ENCODE peak calls at places on chromosomes 12 and 14, in eight cellular contexts. One of them, this sample, is unnamed.

GRCh38 chr14:33686218-33686617 is 264.7 kb downstream of the EGLN3 start:
- DNase-seq in suprapubic skin: no peak
- DNase-seq in HL-60: no peak
- DNase-seq in HepG2: no peak
- DNase-seq in sigmoid colon: no peak
- DNase-seq in H1: no peak
- DNase-seq in breast epithelium: no peak
- DNase-seq in GM23338: no peak
- DNase-seq in this sample: no peak

GRCh38 chr12:81598205-81598604 is 160.9 kb downstream of the PPFIA2 start:
- DNase-seq in suprapubic skin: no peak
- DNase-seq in HL-60: no peak
- DNase-seq in HepG2: no peak
- DNase-seq in sigmoid colon: no peak
- DNase-seq in H1: no peak
- DNase-seq in breast epithelium: no peak
- DNase-seq in GM23338: no peak
- DNase-seq in this sample: no peak

GRCh38 chr14:68235011-68235410 is 415.4 kb downstream of the RAD51B start:
- DNase-seq in suprapubic skin: no peak
- DNase-seq in HL-60: no peak
- DNase-seq in HepG2: no peak
- DNase-seq in sigmoid colon: no peak
- DNase-seq in H1: no peak
- DNase-seq in breast epithelium: no peak
- DNase-seq in GM23338: no peak
- DNase-seq in this sample: no peak

GRCh38 chr12:94938583-94938982 is 64.9 kb downstream of the NDUFA12 start:
- DNase-seq in suprapubic skin: no peak
- DNase-seq in HL-60: no peak
- DNase-seq in HepG2: no peak
- DNase-seq in sigmoid colon: no peak
- DNase-seq in H1: no peak
- DNase-seq in breast epithelium: no peak
- DNase-seq in GM23338: no peak
- DNase-seq in this sample: no peak

GRCh38 chr12:116102019-116102418 is 175.5 kb downstream of the MED13L start:
- DNase-seq in suprapubic skin: no peak
- DNase-seq in HL-60: no peak
- DNase-seq in HepG2: no peak
- DNase-seq in sigmoid colon: no peak
- DNase-seq in H1: no peak
- DNase-seq in breast epithelium: no peak
- DNase-seq in GM23338: no peak
- DNase-seq in this sample: no peak

GRCh38 chr14:91929700-91930099 is 17.8 kb downstream of the FBLN5 start:
- DNase-seq in suprapubic skin: no peak
- DNase-seq in HL-60: no peak
- DNase-seq in HepG2: no peak
- DNase-seq in sigmoid colon: no peak
- DNase-seq in H1: no peak
- DNase-seq in breast epithelium: no peak
- DNase-seq in GM23338: no peak
- DNase-seq in this sample: no peak

GRCh38 chr14:67815573-67816235 is 686 bp downstream of the ZFYVE26 start:
- DNase-seq in suprapubic skin: no peak
- DNase-seq in HL-60: no peak
- DNase-seq in HepG2: no peak
- DNase-seq in sigmoid colon: no peak
- DNase-seq in H1: no peak
- DNase-seq in breast epithelium: no peak
- DNase-seq in GM23338: peak
- DNase-seq in this sample: no peak

GRCh38 chr12:75606146-75606545 is 94.7 kb upstream of the KRR1 start:
- DNase-seq in suprapubic skin: no peak
- DNase-seq in HL-60: no peak
- DNase-seq in HepG2: no peak
- DNase-seq in sigmoid colon: no peak
- DNase-seq in H1: no peak
- DNase-seq in breast epithelium: no peak
- DNase-seq in GM23338: no peak
- DNase-seq in this sample: no peak

GRCh38 chr12:65826513-65827171 is 2.4 kb downstream of the HMGA2 start:
- DNase-seq in suprapubic skin: no peak
- DNase-seq in HL-60: no peak
- DNase-seq in HepG2: no peak
- DNase-seq in sigmoid colon: no peak
- DNase-seq in H1: no peak
- DNase-seq in breast epithelium: no peak
- DNase-seq in GM23338: peak
- DNase-seq in this sample: no peak

GRCh38 chr12:75170786-75171185 is 38.9 kb downstream of the KCNC2 start:
- DNase-seq in suprapubic skin: no peak
- DNase-seq in HL-60: no peak
- DNase-seq in HepG2: no peak
- DNase-seq in sigmoid colon: no peak
- DNase-seq in H1: no peak
- DNase-seq in breast epithelium: no peak
- DNase-seq in GM23338: no peak
- DNase-seq in this sample: no peak

GRCh38 chr12:107092669-107093546 is 441 bp downstream of the CRY1 start:
- DNase-seq in suprapubic skin: peak
- DNase-seq in HL-60: no peak
- DNase-seq in HepG2: peak
- DNase-seq in sigmoid colon: peak
- DNase-seq in H1: no peak
- DNase-seq in breast epithelium: peak
- DNase-seq in GM23338: peak
- DNase-seq in this sample: peak

GRCh38 chr14:23061995-23062394 is 4.7 kb upstream of the CDH24 start:
- DNase-seq in suprapubic skin: peak
- DNase-seq in HL-60: no peak
- DNase-seq in HepG2: peak
- DNase-seq in sigmoid colon: peak
- DNase-seq in H1: no peak
- DNase-seq in breast epithelium: peak
- DNase-seq in GM23338: no peak
- DNase-seq in this sample: no peak

GRCh38 chr12:68497702-68498101 is 113.0 kb upstream of the RAP1B start:
- DNase-seq in suprapubic skin: no peak
- DNase-seq in HL-60: no peak
- DNase-seq in HepG2: no peak
- DNase-seq in sigmoid colon: no peak
- DNase-seq in H1: no peak
- DNase-seq in breast epithelium: no peak
- DNase-seq in GM23338: no peak
- DNase-seq in this sample: no peak

GRCh38 chr12:26704684-26705475 is 128.1 kb downstream of the ITPR2 start:
- DNase-seq in suprapubic skin: no peak
- DNase-seq in HL-60: peak
- DNase-seq in HepG2: peak
- DNase-seq in sigmoid colon: no peak
- DNase-seq in H1: no peak
- DNase-seq in breast epithelium: no peak
- DNase-seq in GM23338: no peak
- DNase-seq in this sample: no peak

GRCh38 chr14:51443195-51444018 is 203.4 kb downstream of the TMX1 start:
- DNase-seq in suprapubic skin: no peak
- DNase-seq in HL-60: no peak
- DNase-seq in HepG2: no peak
- DNase-seq in sigmoid colon: no peak
- DNase-seq in H1: no peak
- DNase-seq in breast epithelium: no peak
- DNase-seq in GM23338: no peak
- DNase-seq in this sample: peak

GRCh38 chr14:96261053-96261452 is 5.0 kb downstream of the BDKRB1 start:
- DNase-seq in suprapubic skin: no peak
- DNase-seq in HL-60: no peak
- DNase-seq in HepG2: no peak
- DNase-seq in sigmoid colon: no peak
- DNase-seq in H1: no peak
- DNase-seq in breast epithelium: no peak
- DNase-seq in GM23338: no peak
- DNase-seq in this sample: no peak

GRCh38 chr14:63564318-63564717 is 21.1 kb upstream of the PPP2R5E start:
- DNase-seq in suprapubic skin: no peak
- DNase-seq in HL-60: no peak
- DNase-seq in HepG2: no peak
- DNase-seq in sigmoid colon: no peak
- DNase-seq in H1: no peak
- DNase-seq in breast epithelium: no peak
- DNase-seq in GM23338: no peak
- DNase-seq in this sample: no peak

GRCh38 chr12:82793882-82794281 is 107.2 kb downstream of the TMTC2 start:
- DNase-seq in suprapubic skin: no peak
- DNase-seq in HL-60: no peak
- DNase-seq in HepG2: no peak
- DNase-seq in sigmoid colon: no peak
- DNase-seq in H1: no peak
- DNase-seq in breast epithelium: no peak
- DNase-seq in GM23338: peak
- DNase-seq in this sample: no peak

GRCh38 chr14:54564071-54564798 is 2.7 kb upstream of the SAMD4A start:
- DNase-seq in suprapubic skin: no peak
- DNase-seq in HL-60: no peak
- DNase-seq in HepG2: peak
- DNase-seq in sigmoid colon: no peak
- DNase-seq in H1: no peak
- DNase-seq in breast epithelium: no peak
- DNase-seq in GM23338: peak
- DNase-seq in this sample: no peak

GRCh38 chr14:76862546-76863282 is 36.5 kb downstream of the LRRC74A start:
- DNase-seq in suprapubic skin: no peak
- DNase-seq in HL-60: no peak
- DNase-seq in HepG2: no peak
- DNase-seq in sigmoid colon: no peak
- DNase-seq in H1: no peak
- DNase-seq in breast epithelium: no peak
- DNase-seq in GM23338: no peak
- DNase-seq in this sample: no peak

GRCh38 chr12:95326450-95326849 is 108.8 kb downstream of the VEZT start:
- DNase-seq in suprapubic skin: no peak
- DNase-seq in HL-60: no peak
- DNase-seq in HepG2: peak
- DNase-seq in sigmoid colon: no peak
- DNase-seq in H1: no peak
- DNase-seq in breast epithelium: no peak
- DNase-seq in GM23338: no peak
- DNase-seq in this sample: peak

GRCh38 chr12:13347241-13348043 is 150.9 kb downstream of the EMP1 start:
- DNase-seq in suprapubic skin: peak
- DNase-seq in HL-60: no peak
- DNase-seq in HepG2: no peak
- DNase-seq in sigmoid colon: no peak
- DNase-seq in H1: no peak
- DNase-seq in breast epithelium: no peak
- DNase-seq in GM23338: no peak
- DNase-seq in this sample: no peak

GRCh38 chr12:103336940-103337339 is 158.8 kb downstream of the C12orf42 start:
- DNase-seq in suprapubic skin: no peak
- DNase-seq in HL-60: no peak
- DNase-seq in HepG2: no peak
- DNase-seq in sigmoid colon: no peak
- DNase-seq in H1: no peak
- DNase-seq in breast epithelium: no peak
- DNase-seq in GM23338: no peak
- DNase-seq in this sample: no peak

GRCh38 chr12:130044991-130045621 is 117.2 kb upstream of the FZD10 start:
- DNase-seq in suprapubic skin: no peak
- DNase-seq in HL-60: no peak
- DNase-seq in HepG2: peak
- DNase-seq in sigmoid colon: no peak
- DNase-seq in H1: no peak
- DNase-seq in breast epithelium: no peak
- DNase-seq in GM23338: peak
- DNase-seq in this sample: no peak

GRCh38 chr12:130043685-130044421 is 118.4 kb upstream of the FZD10 start:
- DNase-seq in suprapubic skin: no peak
- DNase-seq in HL-60: no peak
- DNase-seq in HepG2: peak
- DNase-seq in sigmoid colon: no peak
- DNase-seq in H1: no peak
- DNase-seq in breast epithelium: no peak
- DNase-seq in GM23338: no peak
- DNase-seq in this sample: no peak

GRCh38 chr12:130041983-130042812 is 120.1 kb upstream of the FZD10 start:
- DNase-seq in suprapubic skin: peak
- DNase-seq in HL-60: no peak
- DNase-seq in HepG2: no peak
- DNase-seq in sigmoid colon: no peak
- DNase-seq in H1: no peak
- DNase-seq in breast epithelium: no peak
- DNase-seq in GM23338: peak
- DNase-seq in this sample: no peak
- TF ChIP-seq CTCF in suprapubic skin: peak
- TF ChIP-seq CTCF in HL-60: no peak
- TF ChIP-seq CTCF in HepG2: peak
- TF ChIP-seq CTCF in sigmoid colon: no peak
- TF ChIP-seq CTCF in H1: peak
- TF ChIP-seq CTCF in breast epithelium: peak
- TF ChIP-seq CTCF in GM23338: peak
- TF ChIP-seq CTCF in this sample: peak

GRCh38 chr12:25458047-25458552 is 95.0 kb downstream of the LMNTD1 start:
- DNase-seq in suprapubic skin: no peak
- DNase-seq in HL-60: no peak
- DNase-seq in HepG2: peak
- DNase-seq in sigmoid colon: no peak
- DNase-seq in H1: no peak
- DNase-seq in breast epithelium: no peak
- DNase-seq in GM23338: no peak
- DNase-seq in this sample: peak
- TF ChIP-seq POLR2AphosphoS5 in suprapubic skin: no peak
- TF ChIP-seq POLR2AphosphoS5 in HL-60: no peak
- TF ChIP-seq POLR2AphosphoS5 in HepG2: no peak
- TF ChIP-seq POLR2AphosphoS5 in sigmoid colon: no peak
- TF ChIP-seq POLR2AphosphoS5 in H1: no peak
- TF ChIP-seq POLR2AphosphoS5 in breast epithelium: no peak
- TF ChIP-seq POLR2AphosphoS5 in GM23338: no peak
- TF ChIP-seq POLR2AphosphoS5 in this sample: no peak

DNA sequence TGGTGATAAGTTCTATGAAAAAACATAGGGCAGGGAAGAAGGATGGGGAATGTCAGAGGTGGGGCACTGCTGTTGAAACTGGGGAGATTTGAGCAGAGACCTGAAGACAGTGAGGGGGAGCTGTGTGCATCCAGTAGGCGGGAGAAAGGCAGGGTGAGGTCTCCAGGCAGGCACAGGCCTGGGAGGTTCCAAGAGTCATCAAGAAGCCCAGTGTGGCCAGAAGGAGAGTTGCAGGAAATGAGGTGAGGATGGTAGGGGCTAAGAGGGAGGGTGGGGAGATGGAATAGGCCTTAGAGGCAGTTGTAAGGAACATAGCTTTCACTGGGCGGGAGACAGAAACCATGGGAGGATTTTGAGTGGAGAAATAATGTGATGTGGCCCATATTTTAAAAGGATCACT is 341.8 kb downstream of the GLT1D1 start:
- DNase-seq in suprapubic skin: no peak
- DNase-seq in HL-60: no peak
- DNase-seq in HepG2: no peak
- DNase-seq in sigmoid colon: no peak
- DNase-seq in H1: no peak
- DNase-seq in breast epithelium: no peak
- DNase-seq in GM23338: peak
- DNase-seq in this sample: no peak
- TF ChIP-seq CTCF in suprapubic skin: no peak
- TF ChIP-seq CTCF in HL-60: no peak
- TF ChIP-seq CTCF in HepG2: no peak
- TF ChIP-seq CTCF in sigmoid colon: no peak
- TF ChIP-seq CTCF in H1: no peak
- TF ChIP-seq CTCF in breast epithelium: no peak
- TF ChIP-seq CTCF in GM23338: no peak
- TF ChIP-seq CTCF in this sample: no peak

GRCh38 chr12:50985322-50985721 is 33.0 kb downstream of the HIGD1C start:
- DNase-seq in suprapubic skin: no peak
- DNase-seq in HL-60: no peak
- DNase-seq in HepG2: peak
- DNase-seq in sigmoid colon: peak
- DNase-seq in H1: no peak
- DNase-seq in breast epithelium: no peak
- DNase-seq in GM23338: no peak
- DNase-seq in this sample: no peak
- TF ChIP-seq POLR2AphosphoS5 in suprapubic skin: peak
- TF ChIP-seq POLR2AphosphoS5 in HL-60: no peak
- TF ChIP-seq POLR2AphosphoS5 in HepG2: no peak
- TF ChIP-seq POLR2AphosphoS5 in sigmoid colon: peak
- TF ChIP-seq POLR2AphosphoS5 in H1: no peak
- TF ChIP-seq POLR2AphosphoS5 in breast epithelium: peak
- TF ChIP-seq POLR2AphosphoS5 in GM23338: no peak
- TF ChIP-seq POLR2AphosphoS5 in this sample: peak

This sample was measured in esophagus muscularis mucosa.